ENCODE peak calls at places on chromosomes 16 and 17, in five cellular contexts. R is stimulated activated CD8-positive, alpha-beta memory T cell treated with anti-CD3 and anti-CD28 coated beads, Interleukin-2, amount 100 ng/mL, for 1 hour; V is glutamatergic neuron; M is NCI-H1105 treated with DMSO at 0.1 percent for 48 hours; O is MM.1S. F is an unnamed sample.

GRCh38 chr17:40542562-40543411 is 22.5 kb downstream of the CCR7 start:
- DNase-seq in R (no peak), V (no peak), M (no peak), O (no peak), F (no peak)

GRCh38 chr16:28309811-28310311 is 17.5 kb downstream of the SBK1 start:
- DNase-seq in R (peak), V (no peak), M (no peak), O (no peak), F (no peak)

GRCh38 chr17:19381741-19382444 is 3.6 kb downstream of the MAPK7 start:
- DNase-seq in R (no peak), V (no peak), M (no peak), O (no peak), F (no peak)

GRCh38 chr17:81960130-81960958 is 643 bp downstream of the NOTUM start:
- DNase-seq in R (no peak), V (no peak), M (peak), O (no peak), F (no peak)

GRCh38 chr17:66830451-66830850 is 4.5 kb upstream of the CACNG5 start:
- DNase-seq in R (no peak), V (no peak), M (no peak), O (no peak), F (no peak)

GRCh38 chr17:82772026-82772425 is 20.2 kb downstream of the TBCD start:
- DNase-seq in R (no peak), V (no peak), M (no peak), O (no peak), F (no peak)

GRCh38 chr17:73998246-73999220 is 204.9 kb upstream of the RPL38 start:
- DNase-seq in R (peak), V (peak), M (peak), O (peak), F (peak)

GRCh38 chr16:70737377-70738082 is 51.7 kb upstream of the MTSS2 start:
- DNase-seq in R (peak), V (no peak), M (no peak), O (peak), F (no peak)

GRCh38 chr17:30922235-30922993 is 669 bp downstream of the ADAP2 start:
- DNase-seq in R (no peak), V (peak), M (no peak), O (no peak), F (no peak)

GRCh38 chr16:16025214-16025968 is 76.0 kb downstream of the ABCC1 start:
- DNase-seq in R (no peak), V (no peak), M (no peak), O (no peak), F (peak)

GRCh38 chr17:45425984-45426413 is 6.7 kb downstream of the ARHGAP27 start:
- DNase-seq in R (no peak), V (no peak), M (no peak), O (no peak), F (no peak)

GRCh38 chr17:59221159-59221847 is 992 bp downstream of the GDPD1 start:
- DNase-seq in R (no peak), V (no peak), M (no peak), O (peak), F (no peak)

GRCh38 chr17:57027852-57028251 is 49.9 kb downstream of the SCPEP1 start:
- DNase-seq in R (no peak), V (no peak), M (no peak), O (no peak), F (no peak)

GRCh38 chr17:67270411-67270810 is 25.4 kb upstream of the HELZ start:
- DNase-seq in R (no peak), V (no peak), M (no peak), O (no peak), F (no peak)

GRCh38 chr16:188674-189073 is 8.4 kb downstream of the HBQ1 start:
- DNase-seq in R (no peak), V (no peak), M (no peak), O (no peak), F (no peak)

GRCh38 chr16:67544844-67545664 is 16.4 kb downstream of the RIPOR1 start:
- DNase-seq in R (no peak), V (no peak), M (no peak), O (peak), F (no peak)

GRCh38 chr16:27470567-27471431 is 68.8 kb downstream of the IL21R start:
- DNase-seq in R (no peak), V (no peak), M (no peak), O (no peak), F (no peak)

GRCh38 chr17:50865060-50865867 is 890 bp downstream of the TOB1 start:
- DNase-seq in R (no peak), V (peak), M (peak), O (peak), F (peak)

GRCh38 chr17:80101946-80102706 is 745 bp downstream of the GAA start:
- DNase-seq in R (no peak), V (peak), M (peak), O (no peak), F (peak)

GRCh38 chr17:35793257-35793656 is 2.2 kb downstream of the MMP28 start:
- DNase-seq in R (no peak), V (no peak), M (no peak), O (no peak), F (no peak)

GRCh38 chr16:720507-720989 is 398 bp upstream of the ANTKMT start:
- DNase-seq in R (no peak), V (peak), M (no peak), O (peak), F (no peak)

GRCh38 chr16:53022374-53022773 is 30.3 kb downstream of the CHD9NB start:
- DNase-seq in R (no peak), V (peak), M (peak), O (no peak), F (peak)

GRCh38 chr17:73348824-73349095 is 37.0 kb upstream of the CDC42EP4 start:
- DNase-seq in R (no peak), V (no peak), M (no peak), O (no peak), F (no peak)

GRCh38 chr16:75000481-75001081 is 1.8 kb downstream of the ZNRF1 start:
- DNase-seq in R (no peak), V (peak), M (no peak), O (no peak), F (no peak)

GRCh38 chr17:13647551-13647950 is 45.8 kb upstream of the HS3ST3A1 start:
- DNase-seq in R (no peak), V (no peak), M (no peak), O (no peak), F (no peak)

GRCh38 chr16:85615014-85615851 is 2.1 kb downstream of the GSE1 start:
- DNase-seq in R (peak), V (peak), M (no peak), O (no peak), F (peak)

GRCh38 chr17:1865252-1866037 is 35.6 kb downstream of the RPA1 start:
- DNase-seq in R (no peak), V (peak), M (no peak), O (peak), F (no peak)

GRCh38 chr17:35799942-35800341 is 4.5 kb upstream of the MMP28 start:
- DNase-seq in R (no peak), V (no peak), M (peak), O (no peak), F (peak)

GRCh38 chr17:45184144-45184543 is 22.5 kb downstream of the HEXIM2 start:
- DNase-seq in R (no peak), V (no peak), M (no peak), O (no peak), F (no peak)

GRCh38 chr17:82985436-82985820 is 94.0 kb upstream of the METRNL start:
- DNase-seq in R (no peak), V (no peak), M (no peak), O (no peak), F (no peak)

GRCh38 chr16:50684823-50685455 is 3.8 kb upstream of the SNX20 start:
- DNase-seq in R (no peak), V (no peak), M (no peak), O (no peak), F (no peak)

F was measured in NCI-H2081.